ENCODE peak calls at places on chromosomes 6 and 20, in seven cellular contexts. D is COR-L47; T is testis; K is HTR-8/SVneo; N is lower lobe of right lung; Y is stimulated activated naive CD4-positive, alpha-beta T cell treated with Interleukin-2 at 50 U/mL for 16 hours; S is cardiac fibroblast. G is an unnamed sample.

GRCh38 chr20:50283922-50284810 is 93.5 kb downstream of the CEBPB start:
- DNase-seq in N (peak; percentile 90), T (no peak), Y (peak; percentile 28), K (peak; percentile 77), D (no peak), S (peak; percentile 72), G (no peak)

GRCh38 chr6:16061833-16062232 is 67.1 kb upstream of the MYLIP start:
- DNase-seq in D (no peak), T (no peak), Y (no peak), S (no peak), N (no peak), K (no peak), G (no peak)

GRCh38 chr20:44576297-44576696 is 6.1 kb upstream of the PKIG start:
- DNase-seq in Y (no peak), T (no peak), N (no peak), K (peak; percentile 76), S (peak; percentile 79), D (no peak), G (no peak)

GRCh38 chr6:29924731-29925130 is 17.6 kb upstream of the HLA-A start:
- DNase-seq in T (no peak), Y (peak; percentile 31), D (no peak), S (peak; percentile 13), K (no peak), N (no peak), G (no peak)

GRCh38 chr6:34546551-34547321 is 9.4 kb downstream of the SPDEF start:
- DNase-seq in N (peak; percentile 69), Y (no peak), T (peak; percentile 74), S (no peak), K (no peak), D (peak; percentile 98), G (peak; percentile 64)

GRCh38 chr20:35363190-35363589 is 48.6 kb downstream of the UQCC1 start:
- DNase-seq in T (peak; percentile 79), D (no peak), K (no peak), N (no peak), S (peak; percentile 32), Y (no peak), G (peak; percentile 45)

GRCh38 chr6:42963855-42964605 is 3.5 kb downstream of the GNMT start:
- DNase-seq in D (peak; percentile 34), T (no peak), Y (no peak), N (no peak), S (peak; percentile 63), K (peak; percentile 40), G (no peak)

GRCh38 chr6:3159805-3160781 is 2.7 kb upstream of the TUBB2A start:
- DNase-seq in D (peak; percentile 69), T (peak; percentile 33), K (no peak), S (no peak), N (peak; percentile 62), Y (peak; percentile 60), G (peak; percentile 83)

GRCh38 chr6:119915971-119916370 is 566.4 kb upstream of the MAN1A1 start:
- DNase-seq in Y (no peak), N (no peak), T (no peak), S (no peak), D (no peak), K (no peak), G (no peak)

GRCh38 chr20:49630396-49630951 is 62.5 kb upstream of the PTGIS start:
- DNase-seq in T (no peak), N (peak; percentile 76), K (no peak), S (no peak), D (no peak), Y (no peak), G (no peak)

GRCh38 chr6:105981888-105982358 is 104.2 kb upstream of the PRDM1 start:
- DNase-seq in S (no peak), T (no peak), K (no peak), D (no peak), Y (no peak), N (no peak), G (no peak)

GRCh38 chr6:11495565-11496145 is 41.9 kb upstream of the TMEM170B start:
- DNase-seq in D (no peak), Y (no peak), T (no peak), N (no peak), K (no peak), S (no peak), G (no peak)

GRCh38 chr6:44464527-44465310 is 77.2 kb downstream of the CDC5L start:
- DNase-seq in T (peak; percentile 86), D (no peak), K (peak; percentile 80), S (peak; percentile 65), Y (no peak), N (no peak), G (no peak)

GRCh38 chr6:36195471-36196048 is 984 bp upstream of the BRPF3 start:
- DNase-seq in D (no peak), Y (no peak), T (no peak), N (no peak), S (no peak), K (no peak), G (no peak)

GRCh38 chr20:5390719-5391118 is 74.0 kb upstream of the PROKR2 start:
- DNase-seq in Y (no peak), S (no peak), T (no peak), N (no peak), K (no peak), D (no peak), G (no peak)